ENCODE peak calls at places on chromosomes 1 and 21, in seven cellular contexts. W, H, Y, I, L, R and A are unnamed samples.

GRCh38 chr1:90850181-90850924 is 133.3 kb upstream of the BARHL2 start:
- DNase-seq in W (no peak), H (peak; percentile 55), Y (no peak), I (peak; percentile 8), L (peak; percentile 74), R (peak; percentile 28), A (no peak)

GRCh38 chr21:40339050-40339449 is 471.8 kb downstream of the PCP4 start:
- DNase-seq in W (no peak), H (no peak), Y (no peak), I (no peak), L (no peak), R (no peak), A (no peak)

GRCh38 chr1:184065559-184065958 is 14.0 kb downstream of the TSEN15 start:
- DNase-seq in W (no peak), H (no peak), Y (no peak), I (no peak), L (no peak), R (no peak), A (no peak)

GRCh38 chr1:214993419-214993818 is 89.1 kb upstream of the KCNK2 start:
- DNase-seq in W (no peak), H (no peak), Y (no peak), I (no peak), L (no peak), R (no peak), A (no peak)

GRCh38 chr1:63148825-63149645 is 173.3 kb upstream of the FOXD3 start:
- DNase-seq in W (peak; percentile 21), H (no peak), Y (no peak), I (peak; percentile 20), L (peak; percentile 34), R (no peak), A (no peak)

GRCh38 chr1:229710746-229711145 is 84.7 kb downstream of the URB2 start:
- DNase-seq in W (no peak), H (no peak), Y (no peak), I (no peak), L (no peak), R (no peak), A (no peak)

GRCh38 chr1:162033445-162033844 is 9.8 kb upstream of the OLFML2B start:
- DNase-seq in W (no peak), H (no peak), Y (no peak), I (no peak), L (no peak), R (no peak), A (peak; percentile 85)

GRCh38 chr1:34983700-34984355 is 1.3 kb downstream of the TMEM35B start:
- DNase-seq in W (no peak), H (no peak), Y (no peak), I (no peak), L (no peak), R (no peak), A (no peak)

GRCh38 chr1:1567831-1568380 is 6.8 kb downstream of the SSU72 start:
- DNase-seq in W (no peak), H (no peak), Y (no peak), I (no peak), L (no peak), R (no peak), A (peak; percentile 66)

GRCh38 chr1:203625623-203626189 is 926 bp upstream of the ATP2B4 start:
- DNase-seq in W (no peak), H (no peak), Y (no peak), I (peak; percentile 58), L (peak; percentile 78), R (peak; percentile 72), A (no peak)

GRCh38 chr21:31733521-31734149 is 1.7 kb upstream of the SCAF4 start:
- DNase-seq in W (no peak), H (no peak), Y (no peak), I (no peak), L (peak; percentile 76), R (no peak), A (no peak)

GRCh38 chr1:21042920-21043605 is 133.6 kb downstream of the EIF4G3 start:
- DNase-seq in W (no peak), H (no peak), Y (no peak), I (no peak), L (no peak), R (no peak), A (no peak)

GRCh38 chr1:17011439-17012307 is at the start of gene ATP13A2:
- DNase-seq in W (peak; percentile 77), H (peak; percentile 79), Y (peak; percentile 56), I (peak; percentile 71), L (peak; percentile 94), R (peak; percentile 87), A (peak; percentile 85)

GRCh38 chr1:117653195-117653594 is 47.3 kb downstream of the TENT5C start:
- DNase-seq in W (no peak), H (no peak), Y (no peak), I (no peak), L (no peak), R (no peak), A (no peak)

GRCh38 chr1:58815069-58815679 is 31.3 kb upstream of the JUN start:
- DNase-seq in W (peak; percentile 51), H (peak; percentile 89), Y (peak; percentile 67), I (peak; percentile 94), L (peak; percentile 91), R (peak; percentile 91), A (peak; percentile 93)
- TF ChIP-seq POLR2A in W (no peak), H (no peak), Y (no peak), I (peak; percentile 29), L (no peak), R (peak; percentile 60), A (peak; percentile 57)

GRCh38 chr1:222728746-222729145 is 8.3 kb upstream of the FAM177B start:
- DNase-seq in W (no peak), H (no peak), Y (no peak), I (no peak), L (no peak), R (no peak), A (no peak)

GRCh38 chr1:222734740-222735139 is 2.3 kb upstream of the FAM177B start:
- DNase-seq in W (no peak), H (no peak), Y (no peak), I (no peak), L (no peak), R (no peak), A (no peak)

GRCh38 chr1:222736470-222736869 is 532 bp upstream of the FAM177B start:
- DNase-seq in W (peak; percentile 41), H (no peak), Y (no peak), I (no peak), L (no peak), R (no peak), A (no peak)

GRCh38 chr1:222730866-222731265 is 6.1 kb upstream of the FAM177B start:
- DNase-seq in W (no peak), H (no peak), Y (no peak), I (no peak), L (no peak), R (no peak), A (no peak)

GRCh38 chr1:222732216-222733159 is 4.5 kb upstream of the FAM177B start:
- DNase-seq in W (no peak), H (no peak), Y (no peak), I (no peak), L (no peak), R (no peak), A (no peak)
- H3K27ac ChIP-seq in W (no peak overlapping the region), H (no peak overlapping the region), Y (peak overlapping the region; percentile 62), I (no peak overlapping the region), L (no peak overlapping the region), R (no peak overlapping the region), A (no peak overlapping the region)

GRCh38 chr1:4344065-4344753 is 310.2 kb upstream of the AJAP1 start:
- DNase-seq in W (no peak), H (no peak), Y (no peak), I (no peak), L (no peak), R (no peak), A (no peak)

GRCh38 chr1:4346141-4346540 is 308.3 kb upstream of the AJAP1 start:
- DNase-seq in W (no peak), H (no peak), Y (no peak), I (no peak), L (no peak), R (no peak), A (no peak)

DNA sequence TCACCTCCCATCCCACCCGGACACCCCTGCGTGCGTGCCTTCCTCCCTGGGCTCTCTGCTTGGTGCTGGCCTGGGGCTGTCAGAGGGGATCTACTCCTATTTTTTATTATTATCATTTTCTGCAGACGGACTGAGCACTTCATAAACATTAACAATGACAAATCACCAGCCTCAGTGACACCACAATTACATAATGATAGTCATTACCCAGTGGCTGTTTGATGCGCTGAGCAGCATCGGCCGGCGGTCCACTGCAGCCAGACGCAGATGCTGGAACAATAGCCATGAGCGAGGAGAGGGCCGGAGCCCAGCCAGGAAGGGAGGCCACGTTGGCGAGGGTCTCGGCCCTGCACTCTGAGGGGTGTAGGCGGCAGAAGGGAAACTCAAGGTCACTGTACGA is 309.3 kb upstream of the AJAP1 start:
- DNase-seq in W (no peak), H (no peak), Y (no peak), I (no peak), L (no peak), R (no peak), A (no peak)
- TF ChIP-seq EP300 in W (no peak), H (no peak), Y (no peak), I (no peak), L (no peak), R (no peak), A (no peak)

GRCh38 chr1:52925571-52926005 is 1.5 kb upstream of the SCP2 start:
- DNase-seq in W (no peak), H (peak; percentile 57), Y (no peak), I (no peak), L (no peak), R (no peak), A (no peak)

GRCh38 chr1:52929019-52929418 is 1.9 kb downstream of the SCP2 start:
- DNase-seq in W (no peak), H (no peak), Y (no peak), I (no peak), L (no peak), R (no peak), A (no peak)

GRCh38 chr1:52928083-52928404 is 968 bp downstream of the SCP2 start:
- DNase-seq in W (no peak), H (no peak), Y (no peak), I (no peak), L (no peak), R (no peak), A (no peak)

GRCh38 chr1:52926864-52927218 is 235 bp upstream of the SCP2 start:
- DNase-seq in W (no peak), H (no peak), Y (no peak), I (no peak), L (no peak), R (no peak), A (no peak)

DNA sequence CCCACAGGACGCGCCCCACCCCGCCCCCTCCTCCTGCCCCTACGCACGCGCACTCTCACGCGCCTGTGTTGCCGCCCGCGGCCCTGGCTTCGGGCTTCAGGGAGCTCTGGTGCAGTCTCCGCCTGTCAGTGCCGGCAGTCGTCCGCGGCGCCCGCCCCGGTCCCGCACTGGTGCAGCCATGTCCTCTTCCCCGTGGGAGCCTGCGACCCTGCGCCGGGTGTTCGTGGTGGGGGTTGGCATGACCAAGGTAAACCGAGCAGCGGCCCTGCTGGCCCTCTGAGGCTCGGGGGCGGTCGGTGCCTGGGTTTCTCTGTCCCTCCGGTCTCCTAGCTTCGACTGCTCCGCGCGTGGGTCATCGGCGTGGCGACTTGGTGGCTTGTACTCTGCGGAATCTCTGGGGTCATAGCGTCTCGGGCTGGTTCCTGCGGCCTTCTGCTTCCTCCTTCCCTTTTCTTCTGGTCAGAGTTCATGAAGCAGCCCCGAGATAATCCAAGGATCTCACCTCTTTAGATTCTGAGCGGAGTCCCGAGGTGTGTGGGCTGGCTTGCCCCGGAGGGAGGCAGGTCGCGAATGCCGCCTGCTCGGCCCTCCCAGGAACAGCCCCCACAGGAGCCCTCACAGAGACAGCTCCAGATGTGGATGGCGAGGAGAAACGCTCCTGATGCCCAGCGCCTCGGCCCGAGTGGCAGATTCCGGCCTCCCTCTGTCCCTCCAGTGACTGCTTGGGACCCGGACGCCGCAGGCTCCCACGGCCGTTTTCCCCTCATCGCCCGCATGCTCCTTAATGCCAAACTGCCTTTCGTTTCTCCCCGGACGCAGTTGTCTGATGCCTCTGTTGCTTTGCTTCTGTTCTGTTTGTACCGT is at the start of gene SCP2:
- DNase-seq in W (no peak), H (peak; percentile 88), Y (peak; percentile 73), I (peak; percentile 60), L (peak; percentile 80), R (peak; percentile 89), A (peak; percentile 93)
- TF ChIP-seq POLR2A in W (no peak), H (peak; percentile 63), Y (peak; percentile 77), I (peak; percentile 42), L (peak; percentile 70), R (peak; percentile 69), A (peak; percentile 66)